ENCODE peak calls at places on chromosomes 2 and 18, in four cellular contexts. One of them, this sample, is unnamed.

GRCh38 chr2:109331081-109331480 is 202.1 kb downstream of the SH3RF3 start:
- DNase-seq in sigmoid colon: no peak
- DNase-seq in GM12891: no peak
- DNase-seq in Panc1: no peak
- DNase-seq in this sample: no peak

GRCh38 chr18:23282437-23282781 is 147.1 kb downstream of the CABLES1 start:
- DNase-seq in Panc1: no peak
- DNase-seq in GM12891: no peak
- DNase-seq in sigmoid colon: no peak
- DNase-seq in this sample: no peak

GRCh38 chr2:2464095-2464494 is 133.0 kb upstream of the MYT1L start:
- DNase-seq in Panc1: no peak
- DNase-seq in GM12891: no peak
- DNase-seq in sigmoid colon: peak
- DNase-seq in this sample: no peak

GRCh38 chr2:55048925-55049793 is 1.1 kb downstream of the RTN4 start:
- DNase-seq in sigmoid colon: peak
- DNase-seq in GM12891: no peak
- DNase-seq in Panc1: no peak
- DNase-seq in this sample: peak

GRCh38 chr2:85913854-85914524 is 25.2 kb upstream of the ST3GAL5 start:
- DNase-seq in Panc1: no peak
- DNase-seq in GM12891: no peak
- DNase-seq in sigmoid colon: no peak
- DNase-seq in this sample: no peak

GRCh38 chr2:74740395-74741075 is 86.5 kb downstream of the SEMA4F start:
- DNase-seq in Panc1: peak
- DNase-seq in sigmoid colon: no peak
- DNase-seq in GM12891: no peak
- DNase-seq in this sample: no peak

GRCh38 chr2:189178007-189178406 is 1.6 kb downstream of the COL5A2 start:
- DNase-seq in GM12891: no peak
- DNase-seq in sigmoid colon: no peak
- DNase-seq in Panc1: no peak
- DNase-seq in this sample: no peak

GRCh38 chr2:126634273-126634861 is 21.6 kb upstream of the GYPC start:
- DNase-seq in GM12891: no peak
- DNase-seq in Panc1: no peak
- DNase-seq in sigmoid colon: no peak
- DNase-seq in this sample: no peak

GRCh38 chr2:177143444-177143843 is 69.2 kb upstream of the HNRNPA3 start:
- DNase-seq in sigmoid colon: peak
- DNase-seq in GM12891: no peak
- DNase-seq in Panc1: no peak
- DNase-seq in this sample: no peak

GRCh38 chr2:168758970-168759820 is 43.2 kb upstream of the NOSTRIN start:
- DNase-seq in Panc1: no peak
- DNase-seq in GM12891: peak
- DNase-seq in sigmoid colon: no peak
- DNase-seq in this sample: no peak

GRCh38 chr2:207251573-207252192 is 85.9 kb upstream of the KLF7 start:
- DNase-seq in Panc1: no peak
- DNase-seq in sigmoid colon: no peak
- DNase-seq in GM12891: no peak
- DNase-seq in this sample: no peak

GRCh38 chr18:8616026-8616401 is 6.8 kb downstream of the RAB12 start:
- DNase-seq in GM12891: no peak
- DNase-seq in Panc1: no peak
- DNase-seq in sigmoid colon: no peak
- DNase-seq in this sample: no peak

GRCh38 chr2:210072493-210072892 is 70.1 kb downstream of the RPE start:
- DNase-seq in sigmoid colon: no peak
- DNase-seq in GM12891: no peak
- DNase-seq in Panc1: no peak
- DNase-seq in this sample: no peak

GRCh38 chr2:81389203-81389602 is 1084.7 kb upstream of the LRRTM1 start:
- DNase-seq in GM12891: no peak
- DNase-seq in Panc1: no peak
- DNase-seq in sigmoid colon: no peak
- DNase-seq in this sample: no peak

GRCh38 chr2:147681093-147681492 is 163.7 kb upstream of the ACVR2A start:
- DNase-seq in Panc1: no peak
- DNase-seq in sigmoid colon: no peak
- DNase-seq in GM12891: no peak
- DNase-seq in this sample: no peak

GRCh38 chr2:239002960-239003932 is 155.4 kb downstream of the TWIST2 start:
- DNase-seq in Panc1: no peak
- DNase-seq in GM12891: no peak
- DNase-seq in sigmoid colon: peak
- DNase-seq in this sample: no peak

GRCh38 chr2:200337621-200338020 is 31.1 kb downstream of the SPATS2L start:
- DNase-seq in Panc1: no peak
- DNase-seq in sigmoid colon: no peak
- DNase-seq in GM12891: no peak
- DNase-seq in this sample: no peak

GRCh38 chr2:152820048-152820447 is 101.6 kb downstream of the ARL6IP6 start:
- DNase-seq in Panc1: no peak
- DNase-seq in GM12891: no peak
- DNase-seq in sigmoid colon: no peak
- DNase-seq in this sample: no peak

GRCh38 chr2:149686677-149687427 is 99.3 kb upstream of the MMADHC start:
- DNase-seq in GM12891: no peak
- DNase-seq in Panc1: no peak
- DNase-seq in sigmoid colon: no peak
- DNase-seq in this sample: no peak

GRCh38 chr18:11176416-11176815 is 27.0 kb upstream of the PIEZO2 start:
- DNase-seq in Panc1: no peak
- DNase-seq in sigmoid colon: no peak
- DNase-seq in GM12891: no peak
- DNase-seq in this sample: no peak

GRCh38 chr18:13019301-13019700 is 28.1 kb downstream of the CEP192 start:
- DNase-seq in GM12891: no peak
- DNase-seq in sigmoid colon: no peak
- DNase-seq in Panc1: no peak
- DNase-seq in this sample: no peak

GRCh38 chr2:207143474-207144190 is 22.1 kb downstream of the KLF7 start:
- DNase-seq in GM12891: no peak
- DNase-seq in sigmoid colon: peak
- DNase-seq in Panc1: no peak
- DNase-seq in this sample: no peak

GRCh38 chr2:158530829-158531228 is 74.1 kb downstream of the PKP4 start:
- DNase-seq in GM12891: no peak
- DNase-seq in sigmoid colon: no peak
- DNase-seq in Panc1: no peak
- DNase-seq in this sample: no peak

GRCh38 chr2:64854773-64855237 is 134.4 kb upstream of the SLC1A4 start:
- DNase-seq in Panc1: no peak
- DNase-seq in GM12891: no peak
- DNase-seq in sigmoid colon: peak
- DNase-seq in this sample: no peak

GRCh38 chr18:22709288-22710060 is 223.7 kb upstream of the RBBP8 start:
- DNase-seq in sigmoid colon: no peak
- DNase-seq in GM12891: no peak
- DNase-seq in Panc1: no peak
- DNase-seq in this sample: no peak

GRCh38 chr2:120251863-120252206 is 817 bp upstream of the RALB start:
- DNase-seq in Panc1: no peak
- DNase-seq in GM12891: no peak
- DNase-seq in sigmoid colon: no peak
- DNase-seq in this sample: no peak

DNA sequence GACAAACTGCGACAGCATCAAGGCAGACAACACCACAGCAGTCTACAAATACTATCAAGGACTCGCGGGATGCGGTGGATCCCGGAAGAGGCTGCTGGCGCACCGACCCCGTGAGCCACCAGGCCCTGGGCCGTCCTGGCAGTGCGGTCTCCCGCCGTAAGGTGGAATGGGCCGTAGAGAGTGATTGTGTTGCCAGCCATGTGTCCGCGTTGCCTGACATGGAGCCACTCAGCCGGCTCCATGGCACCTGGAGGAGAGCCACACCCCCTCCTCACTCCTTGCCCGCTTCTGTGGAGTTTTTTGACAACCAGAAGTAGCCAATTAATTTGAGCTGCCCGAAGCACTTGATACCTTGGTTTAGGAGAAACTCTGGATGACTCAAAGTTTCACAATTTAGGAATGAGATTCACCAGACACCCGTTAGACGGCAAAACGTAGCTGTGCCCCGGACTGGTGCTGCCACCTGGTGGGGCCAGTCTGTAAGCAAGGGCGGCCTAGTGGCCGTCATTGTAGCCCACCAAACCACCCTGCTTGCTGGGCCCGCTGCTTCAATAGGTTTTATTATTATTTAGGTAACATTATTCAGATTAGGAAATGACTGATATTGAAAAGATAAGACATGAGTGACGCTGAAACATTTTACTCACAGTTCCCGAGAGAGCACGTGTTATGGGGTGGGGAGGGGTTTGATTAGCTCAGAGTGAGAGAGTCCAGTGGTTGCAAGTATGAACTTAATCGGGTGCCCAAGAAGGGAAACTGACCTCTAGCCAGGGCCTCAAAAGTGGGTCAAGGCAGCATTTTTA is 10.2 kb upstream of the IMP4 start:
- DNase-seq in Panc1: peak
- DNase-seq in sigmoid colon: peak
- DNase-seq in GM12891: peak
- DNase-seq in this sample: peak
- TF ChIP-seq POLR2AphosphoS5 in Panc1: no peak
- TF ChIP-seq POLR2AphosphoS5 in sigmoid colon: peak
- TF ChIP-seq POLR2AphosphoS5 in GM12891: no peak
- TF ChIP-seq POLR2AphosphoS5 in this sample: no peak

DNA sequence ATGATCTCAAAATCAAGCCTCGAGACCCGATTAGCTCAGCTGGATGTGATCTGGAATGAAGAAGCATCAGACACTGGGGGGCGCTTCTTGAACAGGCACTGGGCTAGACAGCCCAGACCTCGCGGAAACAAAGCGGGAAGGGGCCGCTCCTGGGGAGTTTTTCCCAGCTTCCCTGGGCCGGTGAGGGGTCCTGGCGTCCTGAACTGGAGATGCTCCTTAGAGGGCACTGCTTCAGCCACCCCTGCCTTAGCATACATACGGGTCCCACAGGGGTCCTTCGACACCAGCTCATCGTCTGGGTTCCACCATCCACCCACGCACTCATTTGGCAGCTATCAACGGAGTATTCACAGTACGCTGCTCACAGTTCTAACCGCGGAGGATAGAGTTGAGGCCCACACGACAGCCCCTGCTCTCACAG is 146.7 kb downstream of the TSN start:
- DNase-seq in Panc1: no peak
- DNase-seq in sigmoid colon: no peak
- DNase-seq in GM12891: no peak
- DNase-seq in this sample: no peak
- TF ChIP-seq POLR2AphosphoS5 in Panc1: no peak
- TF ChIP-seq POLR2AphosphoS5 in sigmoid colon: no peak
- TF ChIP-seq POLR2AphosphoS5 in GM12891: no peak
- TF ChIP-seq POLR2AphosphoS5 in this sample: peak

GRCh38 chr2:202269585-202269984 is 4.0 kb downstream of the NOP58 start:
- DNase-seq in GM12891: no peak
- DNase-seq in sigmoid colon: no peak
- DNase-seq in Panc1: no peak
- DNase-seq in this sample: no peak
- TF ChIP-seq POLR2AphosphoS5 in GM12891: no peak
- TF ChIP-seq POLR2AphosphoS5 in sigmoid colon: no peak
- TF ChIP-seq POLR2AphosphoS5 in Panc1: peak
- TF ChIP-seq POLR2AphosphoS5 in this sample: no peak

GRCh38 chr18:9806905-9807304 is 78.9 kb upstream of the TXNDC2 start:
- DNase-seq in sigmoid colon: no peak
- DNase-seq in GM12891: no peak
- DNase-seq in Panc1: no peak
- DNase-seq in this sample: no peak

GRCh38 chr18:9802774-9803697 is 82.7 kb upstream of the TXNDC2 start:
- DNase-seq in sigmoid colon: no peak
- DNase-seq in Panc1: no peak
- DNase-seq in GM12891: no peak
- DNase-seq in this sample: no peak

GRCh38 chr18:9802175-9802747 is 83.5 kb upstream of the TXNDC2 start:
- DNase-seq in sigmoid colon: no peak
- DNase-seq in GM12891: no peak
- DNase-seq in Panc1: no peak
- DNase-seq in this sample: no peak

GRCh38 chr18:9804517-9805104 is 81.2 kb upstream of the TXNDC2 start:
- DNase-seq in Panc1: no peak
- DNase-seq in sigmoid colon: no peak
- DNase-seq in GM12891: no peak
- DNase-seq in this sample: no peak

GRCh38 chr18:9803698-9804516 is 81.9 kb upstream of the TXNDC2 start:
- DNase-seq in GM12891: no peak
- DNase-seq in sigmoid colon: peak
- DNase-seq in Panc1: no peak
- DNase-seq in this sample: no peak
- TF ChIP-seq POLR2AphosphoS5 in GM12891: no peak
- TF ChIP-seq POLR2AphosphoS5 in sigmoid colon: peak
- TF ChIP-seq POLR2AphosphoS5 in Panc1: no peak
- TF ChIP-seq POLR2AphosphoS5 in this sample: no peak